ENCODE peak calls at places on chromosomes 12 and 14, in ten cellular contexts. L is AG04450, J is GM10248, D is MM.1S, H is nephron progenitor cell, G is hepatocyte, A is A673, T is lower leg skin, B is fibroblast of lung, M is foreskin keratinocyte. P is an unnamed sample.

GRCh38 chr14:105041841-105042765 is 21.2 kb upstream of the CDCA4 start:
- DNase-seq in A (no peak), D (no peak), J (no peak), B (no peak), T (no peak), L (no peak), M (no peak), G (no peak), H (no peak), P (no peak)

GRCh38 chr12:100576311-100577036 is 3.0 kb downstream of the GAS2L3 start:
- DNase-seq in B (peak; percentile 91), D (no peak), H (no peak), J (no peak), G (peak; percentile 50), L (peak; percentile 41), T (no peak), M (peak; percentile 57), A (peak; percentile 64), P (no peak)

GRCh38 chr14:58808828-58809227 is 171.1 kb downstream of the DACT1 start:
- DNase-seq in B (peak; percentile 75), H (no peak), G (peak; percentile 15), A (no peak), D (no peak), J (no peak), T (peak; percentile 46), L (no peak), M (no peak), P (no peak)

GRCh38 chr12:22851532-22851931 is 226.6 kb downstream of the ETNK1 start:
- DNase-seq in J (no peak), B (no peak), D (no peak), H (no peak), M (no peak), L (no peak), A (peak; percentile 9), T (no peak), G (no peak), P (no peak)

GRCh38 chr12:114186241-114187002 is 219.5 kb downstream of the TBX5 start:
- DNase-seq in B (no peak), H (no peak), D (no peak), T (no peak), J (no peak), A (no peak), M (no peak), G (no peak), L (no peak), P (no peak)

GRCh38 chr12:26514364-26514763 is 318.6 kb downstream of the ITPR2 start:
- DNase-seq in A (no peak), J (no peak), T (no peak), H (no peak), D (no peak), G (no peak), M (no peak), L (no peak), B (peak; percentile 18), P (no peak)

GRCh38 chr14:90788031-90788430 is 28.2 kb downstream of the TTC7B start:
- DNase-seq in M (no peak), A (no peak), L (no peak), H (no peak), T (no peak), B (no peak), J (no peak), G (no peak), D (no peak), P (no peak)

GRCh38 chr14:100872641-100873071 is 30.9 kb downstream of the RTL1 start:
- DNase-seq in D (no peak), G (no peak), L (no peak), A (no peak), M (no peak), J (no peak), H (no peak), B (no peak), T (no peak), P (no peak)

GRCh38 chr14:102913341-102914211 is 8.9 kb upstream of the AMN start:
- DNase-seq in D (no peak), A (no peak), M (no peak), T (no peak), B (no peak), H (no peak), J (no peak), G (no peak), L (no peak), P (no peak)

GRCh38 chr12:100668939-100669536 is 95.6 kb downstream of the GAS2L3 start:
- DNase-seq in B (peak; percentile 60), D (peak; percentile 70), M (no peak), L (peak; percentile 16), J (peak; percentile 73), H (peak; percentile 87), A (peak; percentile 75), G (peak; percentile 86), T (peak; percentile 28), P (peak; percentile 89)

GRCh38 chr12:52223411-52224039 is 9.5 kb upstream of the KRT7 start:
- DNase-seq in A (no peak), B (no peak), D (no peak), H (no peak), G (no peak), L (no peak), M (no peak), J (no peak), T (no peak), P (no peak)

GRCh38 chr12:52226446-52226845 is 6.6 kb upstream of the KRT7 start:
- DNase-seq in J (no peak), M (no peak), B (no peak), G (no peak), A (no peak), T (no peak), D (no peak), H (no peak), L (no peak), P (no peak)

GRCh38 chr12:52224154-52224553 is 8.9 kb upstream of the KRT7 start:
- DNase-seq in B (peak; percentile 65), H (no peak), G (no peak), L (no peak), T (no peak), M (no peak), D (no peak), A (no peak), J (no peak), P (no peak)

GRCh38 chr12:52227767-52228166 is 5.3 kb upstream of the KRT7 start:
- DNase-seq in H (no peak), G (no peak), A (no peak), B (no peak), T (no peak), D (no peak), J (no peak), L (no peak), M (no peak), P (no peak)

GRCh38 chr12:52225752-52226151 is 7.3 kb upstream of the KRT7 start:
- DNase-seq in B (no peak), H (no peak), M (no peak), D (no peak), J (no peak), A (no peak), T (no peak), L (no peak), G (no peak), P (no peak)
- TF ChIP-seq CTCF in B (no peak), H (no peak), M (no peak), D (no peak), J (no peak), A (no peak), T (no peak), L (no peak), G (no peak), P (no peak)

DNA sequence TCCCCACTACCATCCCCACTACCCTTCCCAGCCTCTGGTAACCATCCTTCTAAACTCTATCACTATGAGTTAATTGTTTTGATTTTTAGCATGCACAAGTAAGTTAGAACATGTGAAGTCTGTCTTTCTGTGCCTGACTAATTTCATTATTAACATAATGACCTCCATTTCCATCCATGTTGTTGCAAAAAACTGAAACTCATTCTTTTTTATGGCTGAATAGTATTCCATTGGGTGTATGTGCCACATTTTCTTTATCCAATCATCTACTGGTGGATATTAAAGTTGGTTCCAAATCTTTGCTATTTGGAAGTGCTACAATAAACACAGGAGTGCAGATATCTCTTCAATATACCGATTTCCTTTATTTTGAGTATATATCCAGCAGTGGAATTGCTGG is 13.2 kb upstream of the PPM1H start:
- DNase-seq in M (no peak), D (no peak), T (no peak), G (no peak), B (no peak), L (no peak), J (no peak), H (no peak), A (no peak), P (no peak)
- TF ChIP-seq CTCF in M (no peak), D (no peak), T (no peak), G (no peak), B (no peak), L (no peak), J (no peak), H (no peak), A (no peak), P (no peak)

GRCh38 chr12:67069451-67070306 is 199.5 kb upstream of the CAND1 start:
- DNase-seq in D (peak; percentile 68), A (peak; percentile 41), B (no peak), J (peak; percentile 22), G (peak; percentile 73), H (peak; percentile 73), L (no peak), T (no peak), M (no peak), P (peak; percentile 57)
- TF ChIP-seq CTCF in D (no peak), A (no peak), B (no peak), J (no peak), G (no peak), H (no peak), L (no peak), T (no peak), M (peak; percentile 60), P (no peak)

DNA sequence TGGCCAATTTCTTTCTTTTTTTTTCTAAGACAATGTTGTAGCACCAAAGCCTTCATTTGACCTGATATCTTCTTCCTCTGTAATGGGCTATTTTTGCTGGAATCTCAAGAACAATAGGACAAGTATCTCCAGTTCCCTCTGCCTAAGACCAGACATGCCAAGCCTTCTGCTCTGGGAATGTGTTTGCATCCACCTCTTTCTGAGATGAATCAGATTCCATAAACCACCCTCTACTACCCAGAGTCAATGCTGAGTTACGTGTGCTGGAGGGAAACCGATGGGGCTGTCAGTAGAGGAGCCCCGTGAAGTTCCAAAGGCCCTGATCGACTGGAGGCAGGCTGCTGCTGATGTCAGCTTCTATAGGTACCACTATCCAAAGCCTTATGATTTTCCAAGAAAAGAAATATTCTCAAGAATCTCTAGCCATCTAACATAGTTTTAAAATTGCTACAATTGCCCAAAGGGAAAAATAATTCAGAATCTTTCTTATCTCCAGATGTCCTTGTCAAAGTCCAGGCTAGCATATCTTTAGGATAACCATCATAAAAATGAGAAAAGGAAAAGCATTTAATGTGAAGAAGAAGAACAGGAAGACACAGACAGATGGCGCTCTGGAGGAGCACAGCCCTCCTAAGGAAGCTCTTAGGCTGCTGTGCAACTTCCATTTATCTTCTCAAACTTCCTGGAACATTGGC is 101.9 kb downstream of the SLC8A3 start:
- DNase-seq in H (peak; percentile 28), D (peak; percentile 6), A (peak; percentile 49), M (peak; percentile 5), B (peak; percentile 62), G (peak; percentile 78), T (no peak), L (no peak), J (peak; percentile 26), P (peak; percentile 28)
- TF ChIP-seq CTCF in H (peak; percentile 52), D (peak; percentile 46), A (peak; percentile 65), M (peak; percentile 74), B (peak; percentile 54), G (peak; percentile 72), T (no peak), L (peak; percentile 74), J (peak; percentile 43), P (peak; percentile 12)